ENCODE peak calls at places on chromosomes 5 and 9, in seven cellular contexts. One of them, this sample, is unnamed.

GRCh38 chr9:70470050-70471015 is 55.9 kb upstream of the KLF9 start:
- DNase-seq in stimulated activated CD4-positive, alpha-beta T cell treated with anti-CD3 and anti-CD28 coated beads, Interleukin-2, amount 100 ng/mL, for 24 hours: no peak
- DNase-seq in stimulated activated naive B cell treated with anti-CD40 and anti-IgM and Interleukin-4, amounts not matched to agents 10 μg/mL and 1 μg/mL and 100 μg/mL, for 72 hours: no peak
- DNase-seq in NCI-H2081 treated with DMSO at 0.1 percent for 48 hours: no peak
- DNase-seq in NCI-H1417: no peak
- DNase-seq in HFFc6: no peak
- DNase-seq in kidney epithelial cell: no peak
- DNase-seq in this sample: no peak

GRCh38 chr5:41371741-41372140 is 138.7 kb downstream of the PLCXD3 start:
- DNase-seq in HFFc6: peak; percentile 86
- DNase-seq in stimulated activated naive B cell treated with anti-CD40 and anti-IgM and Interleukin-4, amounts not matched to agents 10 μg/mL and 1 μg/mL and 100 μg/mL, for 72 hours: no peak
- DNase-seq in stimulated activated CD4-positive, alpha-beta T cell treated with anti-CD3 and anti-CD28 coated beads, Interleukin-2, amount 100 ng/mL, for 24 hours: no peak
- DNase-seq in NCI-H1417: no peak
- DNase-seq in kidney epithelial cell: no peak
- DNase-seq in NCI-H2081 treated with DMSO at 0.1 percent for 48 hours: no peak
- DNase-seq in this sample: peak; percentile 66

GRCh38 chr5:158861366-158861765 is 238.3 kb downstream of the EBF1 start:
- DNase-seq in NCI-H1417: no peak
- DNase-seq in HFFc6: no peak
- DNase-seq in NCI-H2081 treated with DMSO at 0.1 percent for 48 hours: no peak
- DNase-seq in kidney epithelial cell: no peak
- DNase-seq in stimulated activated CD4-positive, alpha-beta T cell treated with anti-CD3 and anti-CD28 coated beads, Interleukin-2, amount 100 ng/mL, for 24 hours: no peak
- DNase-seq in stimulated activated naive B cell treated with anti-CD40 and anti-IgM and Interleukin-4, amounts not matched to agents 10 μg/mL and 1 μg/mL and 100 μg/mL, for 72 hours: no peak
- DNase-seq in this sample: no peak

GRCh38 chr9:79757906-79758669 is 186.3 kb downstream of the TLE4 start:
- DNase-seq in NCI-H1417: no peak
- DNase-seq in HFFc6: no peak
- DNase-seq in stimulated activated CD4-positive, alpha-beta T cell treated with anti-CD3 and anti-CD28 coated beads, Interleukin-2, amount 100 ng/mL, for 24 hours: no peak
- DNase-seq in NCI-H2081 treated with DMSO at 0.1 percent for 48 hours: no peak
- DNase-seq in stimulated activated naive B cell treated with anti-CD40 and anti-IgM and Interleukin-4, amounts not matched to agents 10 μg/mL and 1 μg/mL and 100 μg/mL, for 72 hours: no peak
- DNase-seq in kidney epithelial cell: no peak
- DNase-seq in this sample: no peak

GRCh38 chr9:93267681-93268505 is 84.0 kb downstream of the WNK2 start:
- DNase-seq in stimulated activated naive B cell treated with anti-CD40 and anti-IgM and Interleukin-4, amounts not matched to agents 10 μg/mL and 1 μg/mL and 100 μg/mL, for 72 hours: no peak
- DNase-seq in HFFc6: no peak
- DNase-seq in NCI-H2081 treated with DMSO at 0.1 percent for 48 hours: no peak
- DNase-seq in NCI-H1417: no peak
- DNase-seq in kidney epithelial cell: no peak
- DNase-seq in stimulated activated CD4-positive, alpha-beta T cell treated with anti-CD3 and anti-CD28 coated beads, Interleukin-2, amount 100 ng/mL, for 24 hours: peak; percentile 15
- DNase-seq in this sample: no peak

GRCh38 chr9:83563360-83563759 is 25.2 kb upstream of the FRMD3 start:
- DNase-seq in NCI-H1417: no peak
- DNase-seq in stimulated activated naive B cell treated with anti-CD40 and anti-IgM and Interleukin-4, amounts not matched to agents 10 μg/mL and 1 μg/mL and 100 μg/mL, for 72 hours: no peak
- DNase-seq in kidney epithelial cell: no peak
- DNase-seq in HFFc6: no peak
- DNase-seq in stimulated activated CD4-positive, alpha-beta T cell treated with anti-CD3 and anti-CD28 coated beads, Interleukin-2, amount 100 ng/mL, for 24 hours: no peak
- DNase-seq in NCI-H2081 treated with DMSO at 0.1 percent for 48 hours: no peak
- DNase-seq in this sample: no peak

GRCh38 chr5:122145906-122146305 is 16.6 kb downstream of the ZNF474 start:
- DNase-seq in NCI-H2081 treated with DMSO at 0.1 percent for 48 hours: no peak
- DNase-seq in stimulated activated naive B cell treated with anti-CD40 and anti-IgM and Interleukin-4, amounts not matched to agents 10 μg/mL and 1 μg/mL and 100 μg/mL, for 72 hours: no peak
- DNase-seq in HFFc6: no peak
- DNase-seq in kidney epithelial cell: no peak
- DNase-seq in NCI-H1417: no peak
- DNase-seq in stimulated activated CD4-positive, alpha-beta T cell treated with anti-CD3 and anti-CD28 coated beads, Interleukin-2, amount 100 ng/mL, for 24 hours: no peak
- DNase-seq in this sample: no peak

GRCh38 chr5:88818296-88818695 is 64.7 kb downstream of the MEF2C start:
- DNase-seq in HFFc6: no peak
- DNase-seq in NCI-H1417: no peak
- DNase-seq in kidney epithelial cell: no peak
- DNase-seq in stimulated activated naive B cell treated with anti-CD40 and anti-IgM and Interleukin-4, amounts not matched to agents 10 μg/mL and 1 μg/mL and 100 μg/mL, for 72 hours: no peak
- DNase-seq in NCI-H2081 treated with DMSO at 0.1 percent for 48 hours: no peak
- DNase-seq in stimulated activated CD4-positive, alpha-beta T cell treated with anti-CD3 and anti-CD28 coated beads, Interleukin-2, amount 100 ng/mL, for 24 hours: no peak
- DNase-seq in this sample: no peak

GRCh38 chr5:98296426-98296825 is 477.0 kb upstream of the RGMB start:
- DNase-seq in HFFc6: peak; percentile 17
- DNase-seq in stimulated activated CD4-positive, alpha-beta T cell treated with anti-CD3 and anti-CD28 coated beads, Interleukin-2, amount 100 ng/mL, for 24 hours: no peak
- DNase-seq in kidney epithelial cell: no peak
- DNase-seq in NCI-H2081 treated with DMSO at 0.1 percent for 48 hours: no peak
- DNase-seq in stimulated activated naive B cell treated with anti-CD40 and anti-IgM and Interleukin-4, amounts not matched to agents 10 μg/mL and 1 μg/mL and 100 μg/mL, for 72 hours: no peak
- DNase-seq in NCI-H1417: no peak
- DNase-seq in this sample: no peak

GRCh38 chr9:115590016-115590415 is 472.1 kb upstream of the TNC start:
- DNase-seq in stimulated activated naive B cell treated with anti-CD40 and anti-IgM and Interleukin-4, amounts not matched to agents 10 μg/mL and 1 μg/mL and 100 μg/mL, for 72 hours: no peak
- DNase-seq in kidney epithelial cell: peak; percentile 52
- DNase-seq in HFFc6: peak; percentile 87
- DNase-seq in NCI-H2081 treated with DMSO at 0.1 percent for 48 hours: no peak
- DNase-seq in NCI-H1417: no peak
- DNase-seq in stimulated activated CD4-positive, alpha-beta T cell treated with anti-CD3 and anti-CD28 coated beads, Interleukin-2, amount 100 ng/mL, for 24 hours: no peak
- DNase-seq in this sample: peak; percentile 91

GRCh38 chr5:103942587-103943186 is 380.1 kb upstream of the NUDT12 start:
- DNase-seq in stimulated activated naive B cell treated with anti-CD40 and anti-IgM and Interleukin-4, amounts not matched to agents 10 μg/mL and 1 μg/mL and 100 μg/mL, for 72 hours: no peak
- DNase-seq in kidney epithelial cell: no peak
- DNase-seq in stimulated activated CD4-positive, alpha-beta T cell treated with anti-CD3 and anti-CD28 coated beads, Interleukin-2, amount 100 ng/mL, for 24 hours: no peak
- DNase-seq in NCI-H2081 treated with DMSO at 0.1 percent for 48 hours: no peak
- DNase-seq in NCI-H1417: no peak
- DNase-seq in HFFc6: no peak
- DNase-seq in this sample: no peak

GRCh38 chr5:133032852-133033742 is 6.7 kb upstream of the ZCCHC10 start:
- DNase-seq in stimulated activated naive B cell treated with anti-CD40 and anti-IgM and Interleukin-4, amounts not matched to agents 10 μg/mL and 1 μg/mL and 100 μg/mL, for 72 hours: no peak
- DNase-seq in kidney epithelial cell: no peak
- DNase-seq in NCI-H1417: no peak
- DNase-seq in NCI-H2081 treated with DMSO at 0.1 percent for 48 hours: no peak
- DNase-seq in stimulated activated CD4-positive, alpha-beta T cell treated with anti-CD3 and anti-CD28 coated beads, Interleukin-2, amount 100 ng/mL, for 24 hours: no peak
- DNase-seq in HFFc6: no peak
- DNase-seq in this sample: no peak